ENCODE peak calls at places on chromosomes 12 and 14, in eight cellular contexts. W, X, C, M, N, E, V and I are unnamed samples.

GRCh38 chr12:124277394-124278222 is 17.3 kb upstream of the RFLNA start:
- DNase-seq in M (peak), C (no peak), V (no peak), E (peak), X (no peak), N (no peak), W (peak), I (no peak)

GRCh38 chr14:36690301-36691020 is 28.8 kb downstream of the PAX9 start:
- DNase-seq in W (no peak), E (no peak), V (no peak), N (no peak), M (no peak), X (no peak), C (no peak), I (no peak)

GRCh38 chr14:57747036-57747435 is 118.9 kb downstream of the SLC35F4 start:
- DNase-seq in N (no peak), C (no peak), E (no peak), X (no peak), V (no peak), W (peak), M (peak), I (no peak)

GRCh38 chr14:101028971-101029667 is 125.6 kb upstream of the RTL1 start:
- DNase-seq in N (no peak), W (no peak), V (no peak), C (no peak), E (no peak), M (no peak), X (no peak), I (no peak)

GRCh38 chr12:116390656-116391335 is 113.3 kb upstream of the MED13L start:
- DNase-seq in C (peak), E (no peak), V (no peak), W (no peak), M (no peak), N (no peak), X (no peak), I (no peak)

GRCh38 chr14:91458612-91459011 is 41.0 kb upstream of the CCDC88C start:
- DNase-seq in W (no peak), E (no peak), M (no peak), X (no peak), N (no peak), V (no peak), C (no peak), I (no peak)

GRCh38 chr14:99524804-99525698 is 43.8 kb downstream of the CCNK start:
- DNase-seq in E (no peak), C (peak), V (peak), N (peak), X (no peak), M (peak), W (peak), I (no peak)

GRCh38 chr12:93387780-93388179 is 10.1 kb downstream of the NUDT4 start:
- DNase-seq in X (no peak), E (no peak), V (no peak), N (no peak), C (peak), W (no peak), M (no peak), I (no peak)

GRCh38 chr14:54229136-54229535 is 167.7 kb upstream of the CDKN3 start:
- DNase-seq in N (no peak), C (no peak), E (no peak), V (no peak), X (no peak), M (no peak), W (no peak), I (no peak)

GRCh38 chr12:125125271-125125670 is 60.0 kb downstream of the AACS start:
- DNase-seq in N (no peak), W (peak), V (no peak), E (no peak), C (no peak), X (no peak), M (peak), I (no peak)